ENCODE peak calls at places on chromosomes 5 and 9, in four cellular contexts. X, W, M and P are unnamed samples.

GRCh38 chr5:150057996-150058395 is 28.4 kb downstream of the CSF1R start:
- DNase-seq in X (no peak), W (no peak), M (no peak), P (no peak)

GRCh38 chr9:115758441-115758840 is 395.1 kb upstream of the PAPPA start:
- DNase-seq in X (no peak), W (no peak), M (no peak), P (no peak)

GRCh38 chr9:135330307-135330631 is 149.3 kb upstream of the PPP1R26 start:
- DNase-seq in X (no peak), W (no peak), M (no peak), P (no peak)

GRCh38 chr5:33468811-33469435 is 28.2 kb downstream of the TARS1 start:
- DNase-seq in X (no peak), W (no peak), M (no peak), P (no peak)

GRCh38 chr9:78963911-78964310 is 607.9 kb upstream of the TLE4 start:
- DNase-seq in X (no peak), W (no peak), M (no peak), P (no peak)

GRCh38 chr5:133913413-133914155 is 54.8 kb downstream of the C5orf15 start:
- DNase-seq in X (no peak), W (no peak), M (no peak), P (no peak)

GRCh38 chr9:128257086-128257825 is 18.6 kb downstream of the GOLGA2 start:
- DNase-seq in X (no peak), W (no peak), M (no peak), P (no peak)

GRCh38 chr5:132070460-132071337 is 2.9 kb upstream of the CSF2 start:
- DNase-seq in X (no peak), W (no peak), M (no peak), P (no peak)

GRCh38 chr5:154430466-154430865 is 15.3 kb upstream of the SAP30L start:
- DNase-seq in X (no peak), W (no peak), M (no peak), P (no peak)

GRCh38 chr5:72071906-72072305 is 35.4 kb upstream of the MAP1B start:
- DNase-seq in X (no peak), W (no peak), M (no peak), P (no peak)

GRCh38 chr5:134125195-134126015 is 10.9 kb downstream of the TCF7 start:
- DNase-seq in X (peak), W (peak), M (no peak), P (no peak)

GRCh38 chr9:35658894-35659220 is 765 bp downstream of the CCDC107 start:
- DNase-seq in X (no peak), W (peak), M (no peak), P (no peak)

GRCh38 chr9:134950811-134951210 is 33.1 kb upstream of the FCN1 start:
- DNase-seq in X (no peak), W (no peak), M (no peak), P (no peak)

GRCh38 chr5:154386952-154387629 is 58.7 kb upstream of the SAP30L start:
- DNase-seq in X (no peak), W (no peak), M (no peak), P (no peak)

GRCh38 chr9:115240676-115241075 is 122.7 kb upstream of the TNC start:
- DNase-seq in X (no peak), W (no peak), M (no peak), P (no peak)

GRCh38 chr9:130933114-130934046 is 5.7 kb downstream of the FIBCD1 start:
- DNase-seq in X (no peak), W (peak), M (no peak), P (no peak)

GRCh38 chr9:80664327-80665210 is 1024.8 kb downstream of the TLE1 start:
- DNase-seq in X (no peak), W (no peak), M (no peak), P (no peak)

GRCh38 chr5:5421149-5421960 is 1.1 kb upstream of the ICE1 start:
- DNase-seq in X (no peak), W (peak), M (no peak), P (no peak)